ENCODE peak calls at places on chromosomes 13 and 19, in six cellular contexts. T is tibial artery; X is PC-9; G is posterior cingulate gyrus; J is stimulated activated CD4-positive, alpha-beta T cell treated with anti-CD3 and anti-CD28 coated beads, Interleukin-1b, Interleukin-23, amount 100 ng/mL, for 4 hours; I is naive B cell. A is an unnamed sample.
A peak's percentile ranks its signal among the peaks of the same experiment; 100 is the strongest.

GRCh38 chr19:3536429-3537100 is 2.4 kb upstream of the TEKTIP1 start:
- DNase-seq in T (no peak), X (no peak), G (peak; percentile 60), J (no peak), I (no peak), A (no peak)

GRCh38 chr13:38733146-38733545 is 46.3 kb downstream of the FREM2 start:
- DNase-seq in I (no peak), X (no peak), G (no peak), T (no peak), J (no peak), A (no peak)

GRCh38 chr19:19211499-19212432 is at the start of gene NCAN:
- DNase-seq in T (no peak), G (peak; percentile 70), X (no peak), J (no peak), I (no peak), A (no peak)

GRCh38 chr19:56133858-56134654 is 7.0 kb upstream of the ZNF444 start:
- DNase-seq in X (peak; percentile 61), I (peak; percentile 63), T (no peak), G (no peak), J (no peak), A (no peak)

GRCh38 chr19:6470173-6470572 is 6.1 kb downstream of the CRB3 start:
- DNase-seq in J (no peak), T (no peak), X (no peak), I (no peak), G (no peak), A (no peak)

GRCh38 chr13:36353001-36353400 is 6.8 kb upstream of the SPART start:
- DNase-seq in G (no peak), I (no peak), J (no peak), X (no peak), T (no peak), A (no peak)

GRCh38 chr19:2164020-2164988 is 571 bp downstream of the DOT1L start:
- DNase-seq in X (no peak), I (no peak), G (no peak), J (no peak), T (peak; percentile 81), A (no peak)

GRCh38 chr19:23771761-23772667 is 13.3 kb upstream of the ZNF681 start:
- DNase-seq in G (no peak), T (no peak), X (no peak), J (no peak), I (no peak), A (no peak)

GRCh38 chr13:97322740-97323342 is 100.7 kb downstream of the MBNL2 start:
- DNase-seq in I (no peak), T (no peak), G (no peak), J (no peak), X (no peak), A (no peak)

GRCh38 chr13:70385852-70386251 is 277.6 kb upstream of the KLHL1 start:
- DNase-seq in I (no peak), J (no peak), X (no peak), G (no peak), T (no peak), A (no peak)

GRCh38 chr19:12638611-12639182 is 27.8 kb downstream of the MAN2B1 start:
- DNase-seq in G (no peak), T (no peak), J (no peak), I (no peak), X (no peak), A (no peak)

GRCh38 chr13:87356314-87356713 is 314.9 kb upstream of the SLITRK5 start:
- DNase-seq in I (no peak), G (no peak), J (no peak), X (no peak), T (no peak), A (peak; percentile 88)

GRCh38 chr13:74886496-74886895 is 595.5 kb downstream of the TBC1D4 start:
- DNase-seq in X (no peak), I (no peak), T (no peak), J (no peak), G (no peak), A (no peak)

GRCh38 chr13:110856941-110857835 is 57.7 kb downstream of the ANKRD10 start:
- DNase-seq in G (no peak), I (no peak), J (no peak), X (no peak), T (no peak), A (no peak)

GRCh38 chr13:109146912-109147624 is 517.7 kb downstream of the MYO16 start:
- DNase-seq in T (no peak), G (no peak), I (no peak), X (peak; percentile 59), J (no peak), A (no peak)

GRCh38 chr13:30394798-30395191 is 27.5 kb upstream of the UBE2L5 start:
- DNase-seq in G (no peak), I (peak; percentile 50), T (no peak), X (no peak), J (no peak), A (no peak)

GRCh38 chr13:59450218-59450617 is 713.5 kb downstream of the DIAPH3 start:
- DNase-seq in X (no peak), I (no peak), J (no peak), T (no peak), G (no peak), A (no peak)

GRCh38 chr19:1967087-1967608 is 26.2 kb downstream of the CSNK1G2 start:
- DNase-seq in J (no peak), T (no peak), I (no peak), X (no peak), G (no peak), A (no peak)

GRCh38 chr19:3533563-3534216 is 5.3 kb upstream of the TEKTIP1 start:
- DNase-seq in J (no peak), X (no peak), G (no peak), I (no peak), T (no peak), A (no peak)

GRCh38 chr19:30092721-30093569 is 150.9 kb downstream of the URI1 start:
- DNase-seq in T (no peak), X (no peak), G (no peak), I (no peak), J (no peak), A (no peak)

GRCh38 chr13:86282450-86282849 is 483.2 kb upstream of the SLITRK6 start:
- DNase-seq in X (no peak), J (no peak), I (no peak), T (no peak), G (no peak), A (no peak)

GRCh38 chr13:74174810-74175209 is 40.6 kb upstream of the KLF12 start:
- DNase-seq in J (no peak), T (no peak), X (no peak), G (no peak), I (no peak), A (no peak)

GRCh38 chr19:49809155-49809986 is 3.7 kb downstream of the FUZ start:
- DNase-seq in T (peak; percentile 82), I (peak; percentile 56), X (no peak), J (peak; percentile 24), G (peak; percentile 47), A (no peak)

GRCh38 chr19:3932931-3933810 is at the start of gene NMRK2:
- DNase-seq in J (no peak), T (no peak), X (no peak), G (no peak), I (no peak), A (no peak)

GRCh38 chr19:6056801-6057650 is 53.3 kb downstream of the RFX2 start:
- DNase-seq in X (peak; percentile 96), J (no peak), I (no peak), T (peak; percentile 92), G (no peak), A (peak; percentile 88)